ENCODE peak calls at places on chromosomes 12 and 14, in nine cellular contexts. One of them, this sample, is unnamed.

GRCh38 chr14:24260780-24261157 is 2.2 kb downstream of the TGM1 start:
- DNase-seq in DMS53: no peak
- DNase-seq in HT-29: no peak
- DNase-seq in HS-5: no peak
- DNase-seq in fibroblast of mammary gland: no peak
- DNase-seq in effector CD4-positive, alpha-beta T cell: no peak
- DNase-seq in Caki2: no peak
- DNase-seq in CD8-positive, alpha-beta memory T cell: no peak
- DNase-seq in putamen: no peak
- DNase-seq in this sample: no peak

GRCh38 chr12:111035578-111036301 is 115.4 kb upstream of the MYL2 start:
- DNase-seq in putamen: no peak
- DNase-seq in fibroblast of mammary gland: no peak
- DNase-seq in HT-29: no peak
- DNase-seq in Caki2: no peak
- DNase-seq in HS-5: no peak
- DNase-seq in effector CD4-positive, alpha-beta T cell: no peak
- DNase-seq in CD8-positive, alpha-beta memory T cell: no peak
- DNase-seq in DMS53: no peak
- DNase-seq in this sample: no peak

GRCh38 chr12:132557969-132558856 is 52.2 kb downstream of the LRCOL1 start:
- DNase-seq in effector CD4-positive, alpha-beta T cell: no peak
- DNase-seq in fibroblast of mammary gland: no peak
- DNase-seq in DMS53: peak
- DNase-seq in HS-5: no peak
- DNase-seq in HT-29: no peak
- DNase-seq in CD8-positive, alpha-beta memory T cell: no peak
- DNase-seq in Caki2: no peak
- DNase-seq in putamen: no peak
- DNase-seq in this sample: no peak

GRCh38 chr12:75592638-75593335 is 81.4 kb upstream of the KRR1 start:
- DNase-seq in CD8-positive, alpha-beta memory T cell: no peak
- DNase-seq in HS-5: no peak
- DNase-seq in putamen: no peak
- DNase-seq in fibroblast of mammary gland: no peak
- DNase-seq in DMS53: no peak
- DNase-seq in HT-29: peak
- DNase-seq in effector CD4-positive, alpha-beta T cell: no peak
- DNase-seq in Caki2: no peak
- DNase-seq in this sample: no peak

GRCh38 chr12:46383654-46384450 is 11.3 kb upstream of the SLC38A2 start:
- DNase-seq in HT-29: peak
- DNase-seq in CD8-positive, alpha-beta memory T cell: peak
- DNase-seq in fibroblast of mammary gland: peak
- DNase-seq in DMS53: peak
- DNase-seq in effector CD4-positive, alpha-beta T cell: peak
- DNase-seq in HS-5: peak
- DNase-seq in Caki2: peak
- DNase-seq in putamen: peak
- DNase-seq in this sample: no peak

GRCh38 chr12:121894633-121895032 is 6.0 kb downstream of the PSMD9 start:
- DNase-seq in CD8-positive, alpha-beta memory T cell: no peak
- DNase-seq in HT-29: peak
- DNase-seq in Caki2: peak
- DNase-seq in DMS53: peak
- DNase-seq in effector CD4-positive, alpha-beta T cell: no peak
- DNase-seq in putamen: no peak
- DNase-seq in fibroblast of mammary gland: peak
- DNase-seq in HS-5: no peak
- DNase-seq in this sample: no peak

GRCh38 chr14:89826581-89826980 is 127.9 kb downstream of the EFCAB11 start:
- DNase-seq in HT-29: no peak
- DNase-seq in Caki2: no peak
- DNase-seq in HS-5: no peak
- DNase-seq in fibroblast of mammary gland: no peak
- DNase-seq in CD8-positive, alpha-beta memory T cell: no peak
- DNase-seq in putamen: no peak
- DNase-seq in DMS53: no peak
- DNase-seq in effector CD4-positive, alpha-beta T cell: no peak
- DNase-seq in this sample: no peak

GRCh38 chr12:101566318-101566717 is 28.5 kb upstream of the MYBPC1 start:
- DNase-seq in fibroblast of mammary gland: no peak
- DNase-seq in Caki2: no peak
- DNase-seq in DMS53: no peak
- DNase-seq in HT-29: no peak
- DNase-seq in effector CD4-positive, alpha-beta T cell: no peak
- DNase-seq in putamen: no peak
- DNase-seq in HS-5: no peak
- DNase-seq in CD8-positive, alpha-beta memory T cell: no peak
- DNase-seq in this sample: no peak

GRCh38 chr12:116060765-116061164 is 216.7 kb downstream of the MED13L start:
- DNase-seq in effector CD4-positive, alpha-beta T cell: no peak
- DNase-seq in CD8-positive, alpha-beta memory T cell: peak
- DNase-seq in Caki2: no peak
- DNase-seq in HT-29: no peak
- DNase-seq in HS-5: no peak
- DNase-seq in DMS53: no peak
- DNase-seq in putamen: no peak
- DNase-seq in fibroblast of mammary gland: peak
- DNase-seq in this sample: no peak

GRCh38 chr14:94312481-94313246 is 10.5 kb downstream of the SERPINA6 start:
- DNase-seq in Caki2: no peak
- DNase-seq in HT-29: no peak
- DNase-seq in DMS53: no peak
- DNase-seq in HS-5: no peak
- DNase-seq in effector CD4-positive, alpha-beta T cell: no peak
- DNase-seq in CD8-positive, alpha-beta memory T cell: no peak
- DNase-seq in putamen: no peak
- DNase-seq in fibroblast of mammary gland: no peak
- DNase-seq in this sample: no peak

GRCh38 chr14:21044106-21044618 is 2.0 kb downstream of the RNASE7 start:
- DNase-seq in CD8-positive, alpha-beta memory T cell: no peak
- DNase-seq in putamen: no peak
- DNase-seq in DMS53: no peak
- DNase-seq in effector CD4-positive, alpha-beta T cell: no peak
- DNase-seq in HT-29: no peak
- DNase-seq in fibroblast of mammary gland: no peak
- DNase-seq in HS-5: no peak
- DNase-seq in Caki2: no peak
- DNase-seq in this sample: no peak

GRCh38 chr12:113472191-113473190 is 820 bp upstream of the LHX5 start:
- DNase-seq in HT-29: no peak
- DNase-seq in fibroblast of mammary gland: no peak
- DNase-seq in HS-5: no peak
- DNase-seq in putamen: no peak
- DNase-seq in DMS53: peak
- DNase-seq in effector CD4-positive, alpha-beta T cell: no peak
- DNase-seq in CD8-positive, alpha-beta memory T cell: no peak
- DNase-seq in Caki2: no peak
- DNase-seq in this sample: no peak

GRCh38 chr12:105986779-105987686 is 151.7 kb downstream of the NUAK1 start:
- DNase-seq in HT-29: no peak
- DNase-seq in DMS53: no peak
- DNase-seq in Caki2: no peak
- DNase-seq in effector CD4-positive, alpha-beta T cell: no peak
- DNase-seq in fibroblast of mammary gland: peak
- DNase-seq in HS-5: peak
- DNase-seq in CD8-positive, alpha-beta memory T cell: no peak
- DNase-seq in putamen: no peak
- DNase-seq in this sample: peak

GRCh38 chr14:88229428-88229827 is 93.6 kb downstream of the KCNK10 start:
- DNase-seq in CD8-positive, alpha-beta memory T cell: no peak
- DNase-seq in DMS53: no peak
- DNase-seq in putamen: no peak
- DNase-seq in Caki2: no peak
- DNase-seq in effector CD4-positive, alpha-beta T cell: no peak
- DNase-seq in HS-5: no peak
- DNase-seq in HT-29: no peak
- DNase-seq in fibroblast of mammary gland: peak
- DNase-seq in this sample: no peak

GRCh38 chr14:24463017-24463805 is 20.6 kb upstream of the SDR39U1 start:
- DNase-seq in CD8-positive, alpha-beta memory T cell: no peak
- DNase-seq in putamen: no peak
- DNase-seq in HS-5: no peak
- DNase-seq in HT-29: no peak
- DNase-seq in fibroblast of mammary gland: no peak
- DNase-seq in DMS53: no peak
- DNase-seq in Caki2: no peak
- DNase-seq in effector CD4-positive, alpha-beta T cell: no peak
- DNase-seq in this sample: no peak

GRCh38 chr12:13116259-13116658 is 12.8 kb upstream of the GSG1 start:
- DNase-seq in HT-29: no peak
- DNase-seq in effector CD4-positive, alpha-beta T cell: no peak
- DNase-seq in CD8-positive, alpha-beta memory T cell: no peak
- DNase-seq in putamen: no peak
- DNase-seq in HS-5: no peak
- DNase-seq in DMS53: no peak
- DNase-seq in fibroblast of mammary gland: no peak
- DNase-seq in Caki2: no peak
- DNase-seq in this sample: no peak

GRCh38 chr12:1502441-1502785 is 92.0 kb downstream of the FBXL14 start:
- DNase-seq in CD8-positive, alpha-beta memory T cell: no peak
- DNase-seq in HT-29: peak
- DNase-seq in HS-5: no peak
- DNase-seq in Caki2: no peak
- DNase-seq in effector CD4-positive, alpha-beta T cell: no peak
- DNase-seq in putamen: no peak
- DNase-seq in fibroblast of mammary gland: peak
- DNase-seq in DMS53: no peak
- DNase-seq in this sample: no peak

GRCh38 chr12:47286676-47287075 is 206.9 kb upstream of the AMIGO2 start:
- DNase-seq in putamen: no peak
- DNase-seq in CD8-positive, alpha-beta memory T cell: no peak
- DNase-seq in fibroblast of mammary gland: no peak
- DNase-seq in Caki2: no peak
- DNase-seq in DMS53: no peak
- DNase-seq in HS-5: no peak
- DNase-seq in HT-29: no peak
- DNase-seq in effector CD4-positive, alpha-beta T cell: no peak
- DNase-seq in this sample: no peak

This sample was measured in hepatic stellate cell.